ENCODE peak calls at places on chromosomes 6 and 20, in six cellular contexts. Q is Peyer's patch, A is MM.1S, D is HCT116, U is lung, W is adrenal gland. F is an unnamed sample.

GRCh38 chr6:133341607-133342158 is 100.5 kb downstream of the EYA4 start:
- DNase-seq in Q (no peak), D (no peak), U (peak; percentile 37), W (no peak), A (no peak), F (no peak)

GRCh38 chr20:49281059-49281912 is 3.4 kb upstream of the ZNFX1 start:
- DNase-seq in A (no peak), D (no peak), U (no peak), W (no peak), Q (no peak), F (no peak)

GRCh38 chr6:56637640-56638039 is 5.0 kb downstream of the DST start:
- DNase-seq in Q (no peak), U (no peak), W (no peak), A (peak; percentile 35), D (peak; percentile 49), F (no peak)

GRCh38 chr20:63766695-63767426 is 27.3 kb downstream of the SLC2A4RG start:
- DNase-seq in U (no peak), Q (no peak), D (no peak), W (no peak), A (no peak), F (no peak)

GRCh38 chr6:161411265-161411944 is 137.5 kb upstream of the AGPAT4 start:
- DNase-seq in A (no peak), W (no peak), Q (no peak), U (no peak), D (no peak), F (no peak)

GRCh38 chr6:125792680-125793079 is 1.9 kb downstream of the NCOA7 start:
- DNase-seq in A (no peak), W (no peak), Q (no peak), U (no peak), D (no peak), F (no peak)

GRCh38 chr6:113980937-113981554 is 10.1 kb upstream of the HDAC2 start:
- DNase-seq in A (peak; percentile 30), W (no peak), D (no peak), U (no peak), Q (no peak), F (no peak)

GRCh38 chr6:150627601-150628012 is 27.9 kb downstream of the PLEKHG1 start:
- DNase-seq in D (no peak), Q (no peak), A (no peak), U (no peak), W (no peak), F (no peak)

GRCh38 chr6:47042238-47042843 is at the start of gene ADGRF1:
- DNase-seq in D (no peak), Q (no peak), W (no peak), U (peak; percentile 50), A (no peak), F (peak; percentile 21)

GRCh38 chr20:20489623-20490341 is 121.9 kb downstream of the INSM1 start:
- DNase-seq in Q (no peak), W (no peak), U (no peak), D (no peak), A (no peak), F (no peak)

GRCh38 chr20:11453430-11453829 is 464.3 kb upstream of the BTBD3 start:
- DNase-seq in D (no peak), A (no peak), Q (no peak), U (no peak), W (no peak), F (no peak)

GRCh38 chr20:21322083-21322710 is 19.1 kb downstream of the XRN2 start:
- DNase-seq in U (no peak), A (no peak), Q (no peak), D (no peak), W (no peak), F (no peak)

GRCh38 chr6:170027111-170028043 is 263.5 kb downstream of the DLL1 start:
- DNase-seq in D (no peak), Q (no peak), U (no peak), A (no peak), W (no peak), F (no peak)

GRCh38 chr20:34268145-34268544 is 26.9 kb downstream of the ASIP start:
- DNase-seq in U (no peak), D (no peak), W (no peak), A (no peak), Q (no peak), F (no peak)

GRCh38 chr6:40804905-40805304 is 217.7 kb upstream of the LRFN2 start:
- DNase-seq in U (no peak), A (no peak), Q (no peak), D (no peak), W (no peak), F (no peak)

GRCh38 chr6:146224988-146225387 is 196.1 kb downstream of the GRM1 start:
- DNase-seq in A (no peak), U (no peak), D (no peak), Q (no peak), W (no peak), F (no peak)

GRCh38 chr6:41786451-41787218 is 859 bp upstream of the TOMM6 start:
- DNase-seq in Q (peak; percentile 94), U (peak; percentile 92), W (peak; percentile 85), A (peak; percentile 86), D (peak; percentile 23), F (peak; percentile 93)

GRCh38 chr20:62685781-62686555 is 22.7 kb upstream of the NTSR1 start:
- DNase-seq in U (peak; percentile 44), W (no peak), D (no peak), A (no peak), Q (peak; percentile 66), F (peak; percentile 61)

GRCh38 chr6:142173980-142174379 is 26.9 kb downstream of the VTA1 start:
- DNase-seq in D (no peak), U (no peak), Q (no peak), A (no peak), W (no peak), F (no peak)

GRCh38 chr6:161001421-161001820 is 9.9 kb downstream of the MAP3K4 start:
- DNase-seq in A (no peak), D (no peak), Q (no peak), U (peak; percentile 44), W (no peak), F (no peak)

GRCh38 chr20:61724376-61724775 is 341.3 kb downstream of the TAF4 start:
- DNase-seq in U (no peak), W (no peak), D (no peak), Q (no peak), A (no peak), F (no peak)

GRCh38 chr20:48175261-48175660 is 390.0 kb upstream of the SULF2 start:
- DNase-seq in Q (no peak), U (no peak), W (no peak), D (no peak), A (no peak), F (no peak)

GRCh38 chr6:164164921-164165320 is 750.4 kb downstream of the QKI start:
- DNase-seq in D (no peak), Q (no peak), A (no peak), W (no peak), U (no peak), F (no peak)

GRCh38 chr6:67722861-67723261 is 912.2 kb upstream of the ADGRB3 start:
- DNase-seq in U (no peak), A (no peak), Q (peak; percentile 27), D (no peak), W (no peak), F (no peak)

GRCh38 chr20:45445805-45446562 is 23.6 kb upstream of the WFDC2 start:
- DNase-seq in Q (no peak), W (no peak), A (peak; percentile 56), D (peak; percentile 45), U (no peak), F (peak; percentile 57)

GRCh38 chr6:27145731-27146455 is 101.6 kb upstream of the PRSS16 start:
- DNase-seq in Q (peak; percentile 62), W (peak; percentile 91), A (peak; percentile 92), U (peak; percentile 87), D (peak; percentile 90), F (peak; percentile 80)

GRCh38 chr6:82331031-82331773 is 32.4 kb upstream of the TPBG start:
- DNase-seq in A (peak; percentile 24), Q (no peak), U (no peak), W (no peak), D (no peak), F (no peak)

GRCh38 chr6:26217714-26218075 is 130.5 kb downstream of the HFE start:
- DNase-seq in A (peak; percentile 44), Q (no peak), W (peak; percentile 30), U (no peak), D (no peak), F (no peak)

DNA sequence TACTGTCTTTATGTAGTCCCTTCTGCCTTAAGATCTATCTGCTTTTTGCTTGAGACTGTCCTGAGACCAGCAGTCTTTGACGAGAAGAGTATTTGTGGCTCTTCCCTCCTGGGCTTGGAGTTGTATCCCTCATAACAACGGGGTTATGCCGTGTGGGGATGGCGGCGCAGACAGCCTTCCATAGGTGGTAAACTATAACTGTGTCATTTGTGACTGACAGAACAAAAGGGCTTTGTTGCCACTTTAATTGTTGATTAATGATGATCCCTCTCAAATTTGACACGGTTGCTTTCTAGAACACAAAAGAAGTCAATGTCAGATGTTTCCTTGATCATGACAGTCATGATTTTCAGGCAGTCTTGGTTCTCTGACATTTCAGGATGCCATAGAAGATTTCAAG is 196.6 kb downstream of the JARID2 start:
- DNase-seq in A (no peak), Q (no peak), W (no peak), U (no peak), D (no peak), F (no peak)
- H3K27ac ChIP-seq in A (no peak overlapping the region), Q (no peak overlapping the region), W (no peak overlapping the region), U (no peak overlapping the region), D (no peak overlapping the region), F (peak overlapping the region; percentile 14)

GRCh38 chr6:52595000-52595795 is 18.3 kb upstream of the TRAM2 start:
- DNase-seq in U (peak; percentile 41), A (no peak), W (peak; percentile 46), Q (no peak), D (no peak), F (peak; percentile 56)
- H3K27ac ChIP-seq in U (peak overlapping the region; percentile 36), A (no peak overlapping the region), W (peak overlapping the region; percentile 81), Q (no peak overlapping the region), D (no peak overlapping the region), F (peak overlapping the region; percentile 68)

GRCh38 chr20:8155229-8155628 is 23.2 kb downstream of the PLCB1 start:
- DNase-seq in D (no peak), A (no peak), Q (no peak), W (no peak), U (no peak), F (no peak)
- H3K27ac ChIP-seq in D (no peak overlapping the region), A (no peak overlapping the region), Q (no peak overlapping the region), W (no peak overlapping the region), U (no peak overlapping the region), F (no peak overlapping the region)

DNA sequence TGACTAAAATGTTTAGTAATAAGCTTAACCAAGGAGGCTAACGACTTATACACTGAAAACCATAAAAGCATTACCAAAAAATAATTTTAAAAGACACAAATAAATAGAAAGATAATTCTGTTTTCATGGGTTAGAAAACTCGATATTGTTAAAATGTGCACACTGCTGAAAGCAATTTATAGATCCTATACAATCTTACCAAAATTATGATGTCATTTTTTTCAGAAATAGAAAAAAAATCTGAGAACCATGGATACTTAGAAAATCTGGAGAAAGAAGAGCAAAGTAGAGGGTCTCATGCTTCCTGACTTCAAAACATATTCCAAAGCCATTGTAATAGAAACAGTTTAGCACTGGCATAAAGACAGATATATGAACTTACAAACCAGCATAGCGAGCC is 46.6 kb downstream of the HCRTR2 start:
- DNase-seq in W (no peak), A (no peak), Q (no peak), U (no peak), D (no peak), F (no peak)
- H3K27ac ChIP-seq in W (no peak overlapping the region), A (no peak overlapping the region), Q (no peak overlapping the region), U (no peak overlapping the region), D (no peak overlapping the region), F (no peak overlapping the region)